ENCODE peak calls at places on chromosomes 2 and 18, in six cellular contexts. One of them, this sample, is unnamed.

GRCh38 chr2:190841707-190842505 is 38.7 kb upstream of the GLS start:
- DNase-seq in hypothalamus: no peak
- DNase-seq in GM23248: peak; percentile 90
- DNase-seq in NCI-H2171 treated with DMSO at 0.1 percent for 48 hours: no peak
- DNase-seq in NCI-H1436: no peak
- DNase-seq in AG09309: no peak
- DNase-seq in this sample: no peak

GRCh38 chr18:8329186-8329771 is 280.0 kb upstream of the RAB12 start:
- DNase-seq in hypothalamus: no peak
- DNase-seq in GM23248: peak; percentile 58
- DNase-seq in NCI-H2171 treated with DMSO at 0.1 percent for 48 hours: no peak
- DNase-seq in NCI-H1436: no peak
- DNase-seq in AG09309: peak; percentile 35
- DNase-seq in this sample: peak; percentile 17

GRCh38 chr18:60568211-60568610 is 195.6 kb upstream of the MC4R start:
- DNase-seq in hypothalamus: no peak
- DNase-seq in GM23248: peak; percentile 24
- DNase-seq in NCI-H2171 treated with DMSO at 0.1 percent for 48 hours: no peak
- DNase-seq in NCI-H1436: no peak
- DNase-seq in AG09309: no peak
- DNase-seq in this sample: no peak

GRCh38 chr2:62947403-62947802 is 103.2 kb upstream of the OTX1 start:
- DNase-seq in hypothalamus: no peak
- DNase-seq in GM23248: no peak
- DNase-seq in NCI-H2171 treated with DMSO at 0.1 percent for 48 hours: no peak
- DNase-seq in NCI-H1436: no peak
- DNase-seq in AG09309: no peak
- DNase-seq in this sample: no peak

GRCh38 chr2:38600242-38600891 is 2.4 kb downstream of the HNRNPLL start:
- DNase-seq in hypothalamus: no peak
- DNase-seq in GM23248: peak; percentile 56
- DNase-seq in NCI-H2171 treated with DMSO at 0.1 percent for 48 hours: no peak
- DNase-seq in NCI-H1436: no peak
- DNase-seq in AG09309: no peak
- DNase-seq in this sample: peak; percentile 40

GRCh38 chr2:42142476-42143184 is 26.5 kb upstream of the EML4 start:
- DNase-seq in hypothalamus: no peak
- DNase-seq in GM23248: peak; percentile 42
- DNase-seq in NCI-H2171 treated with DMSO at 0.1 percent for 48 hours: no peak
- DNase-seq in NCI-H1436: no peak
- DNase-seq in AG09309: no peak
- DNase-seq in this sample: no peak

GRCh38 chr2:25558262-25558661 is 115.1 kb downstream of the DTNB start:
- DNase-seq in hypothalamus: no peak
- DNase-seq in GM23248: peak; percentile 93
- DNase-seq in NCI-H2171 treated with DMSO at 0.1 percent for 48 hours: no peak
- DNase-seq in NCI-H1436: no peak
- DNase-seq in AG09309: peak; percentile 35
- DNase-seq in this sample: no peak

GRCh38 chr2:43174368-43175186 is 51.8 kb downstream of the ZFP36L2 start:
- DNase-seq in hypothalamus: no peak
- DNase-seq in GM23248: no peak
- DNase-seq in NCI-H2171 treated with DMSO at 0.1 percent for 48 hours: no peak
- DNase-seq in NCI-H1436: no peak
- DNase-seq in AG09309: no peak
- DNase-seq in this sample: no peak

GRCh38 chr2:150729495-150729955 is 242.1 kb upstream of the RND3 start:
- DNase-seq in hypothalamus: no peak
- DNase-seq in GM23248: peak; percentile 66
- DNase-seq in NCI-H2171 treated with DMSO at 0.1 percent for 48 hours: no peak
- DNase-seq in NCI-H1436: no peak
- DNase-seq in AG09309: no peak
- DNase-seq in this sample: no peak

GRCh38 chr18:461762-462161 is 38.7 kb downstream of the COLEC12 start:
- DNase-seq in hypothalamus: no peak
- DNase-seq in GM23248: no peak
- DNase-seq in NCI-H2171 treated with DMSO at 0.1 percent for 48 hours: no peak
- DNase-seq in NCI-H1436: no peak
- DNase-seq in AG09309: no peak
- DNase-seq in this sample: no peak